ENCODE peak calls at places on chromosomes 4 and X, in four cellular contexts. U, A, H and Q are unnamed samples.

GRCh38 chrX:101078716-101079115 is at the start of gene TMEM35A:
- DNase-seq in U (no peak), A (peak; percentile 19), H (no peak), Q (no peak)

GRCh38 chr4:167475951-167476350 is 241.7 kb upstream of the SPOCK3 start:
- DNase-seq in U (no peak), A (no peak), H (no peak), Q (no peak)

GRCh38 chr4:117777721-117778120 is 256.6 kb upstream of the NDST3 start:
- DNase-seq in U (no peak), A (no peak), H (no peak), Q (no peak)

GRCh38 chrX:53373307-53373706 is 49.1 kb downstream of the SMC1A start:
- DNase-seq in U (no peak), A (no peak), H (no peak), Q (no peak)

GRCh38 chr4:157014621-157015591 is 43.3 kb upstream of the PDGFC start:
- DNase-seq in U (no peak), A (peak; percentile 14), H (no peak), Q (no peak)

GRCh38 chr4:173763374-173763773 is 233.3 kb upstream of the HAND2 start:
- DNase-seq in U (no peak), A (no peak), H (no peak), Q (no peak)

GRCh38 chr4:173319696-173320095 is 14.5 kb downstream of the HMGB2 start:
- DNase-seq in U (no peak), A (no peak), H (no peak), Q (no peak)

GRCh38 chr4:103786014-103786413 is 66.2 kb upstream of the TACR3 start:
- DNase-seq in U (peak; percentile 12), A (peak; percentile 46), H (peak; percentile 17), Q (peak; percentile 64)

GRCh38 chr4:111630705-111631104 is 514.5 kb upstream of the FAM241A start:
- DNase-seq in U (no peak), A (no peak), H (no peak), Q (peak; percentile 7)

GRCh38 chr4:99458911-99459447 is 23.8 kb upstream of the ADH7 start:
- DNase-seq in U (no peak), A (no peak), H (no peak), Q (no peak)

GRCh38 chr4:164753873-164754488 is at the start of gene SMIM31:
- DNase-seq in U (no peak), A (no peak), H (no peak), Q (no peak)

GRCh38 chr4:93337196-93337595 is 491.4 kb upstream of the ATOH1 start:
- DNase-seq in U (no peak), A (no peak), H (no peak), Q (no peak)

GRCh38 chrX:154002215-154002719 is 17.4 kb downstream of the IRAK1 start:
- DNase-seq in U (peak; percentile 42), A (no peak), H (no peak), Q (no peak)

GRCh38 chrX:17588303-17588702 is 149.0 kb upstream of the SCML1 start:
- DNase-seq in U (no peak), A (no peak), H (no peak), Q (no peak)

GRCh38 chr4:36183232-36183631 is 61.1 kb downstream of the ARAP2 start:
- DNase-seq in U (no peak), A (no peak), H (no peak), Q (no peak)

GRCh38 chrX:130828641-130829040 is 74.4 kb downstream of the ENOX2 start:
- DNase-seq in U (no peak), A (no peak), H (no peak), Q (no peak)

GRCh38 chr4:185469539-185470154 is 1.9 kb downstream of the CCDC110 start:
- DNase-seq in U (no peak), A (no peak), H (no peak), Q (no peak)

GRCh38 chr4:140330311-140330900 is 43.0 kb upstream of the SCOC start:
- DNase-seq in U (peak; percentile 23), A (no peak), H (no peak), Q (peak; percentile 18)

GRCh38 chr4:3675251-3676115 is 90.7 kb upstream of the ADRA2C start:
- DNase-seq in U (no peak), A (peak; percentile 50), H (no peak), Q (no peak)

GRCh38 chrX:758917-759316 is 128.3 kb downstream of the SHOX start:
- DNase-seq in U (no peak), A (no peak), H (no peak), Q (no peak)

GRCh38 chr4:128358231-128358902 is 70.8 kb upstream of the PGRMC2 start:
- DNase-seq in U (no peak), A (no peak), H (no peak), Q (no peak)

GRCh38 chr4:114905017-114905416 is 208.4 kb downstream of the NDST4 start:
- DNase-seq in U (no peak), A (no peak), H (no peak), Q (no peak)

GRCh38 chr4:25021206-25021605 is 9.5 kb downstream of the LGI2 start:
- DNase-seq in U (no peak), A (no peak), H (no peak), Q (peak; percentile 14)

GRCh38 chr4:168883513-168883912 is 126.5 kb downstream of the CBR4 start:
- DNase-seq in U (no peak), A (no peak), H (no peak), Q (no peak)

GRCh38 chr4:65668201-65669007 is 1.9 kb downstream of the EPHA5 start:
- DNase-seq in U (no peak), A (peak; percentile 15), H (no peak), Q (no peak)

GRCh38 chr4:65669981-65670330 is 333 bp downstream of the EPHA5 start:
- DNase-seq in U (no peak), A (no peak), H (no peak), Q (no peak)

GRCh38 chr4:65671402-65671801 is 1.1 kb upstream of the EPHA5 start:
- DNase-seq in U (no peak), A (no peak), H (no peak), Q (peak; percentile 6)

GRCh38 chr4:65669008-65669971 is 999 bp downstream of the EPHA5 start:
- DNase-seq in U (no peak), A (peak; percentile 53), H (no peak), Q (no peak)

GRCh38 chr4:65670331-65671031 is at the start of gene EPHA5:
- DNase-seq in U (no peak), A (peak; percentile 85), H (no peak), Q (peak; percentile 3)
- TF ChIP-seq NR2C2 in U (no peak), A (no peak), H (no peak), Q (no peak)

GRCh38 chr4:53192017-53192416 is 173.8 kb downstream of the SCFD2 start:
- DNase-seq in U (no peak), A (no peak), H (no peak), Q (no peak)
- TF ChIP-seq NR2C2 in U (no peak), A (no peak), H (no peak), Q (no peak)

GRCh38 chr4:1336079-1336478 is 10.9 kb upstream of the UVSSA start:
- DNase-seq in U (no peak), A (no peak), H (no peak), Q (peak; percentile 66)

GRCh38 chr4:1337951-1338751 is 8.9 kb upstream of the UVSSA start:
- DNase-seq in U (no peak), A (no peak), H (no peak), Q (no peak)

GRCh38 chr4:1339489-1339888 is 7.5 kb upstream of the UVSSA start:
- DNase-seq in U (no peak), A (no peak), H (no peak), Q (no peak)

GRCh38 chr4:1338752-1339414 is 8.1 kb upstream of the UVSSA start:
- DNase-seq in U (no peak), A (no peak), H (no peak), Q (no peak)

DNA sequence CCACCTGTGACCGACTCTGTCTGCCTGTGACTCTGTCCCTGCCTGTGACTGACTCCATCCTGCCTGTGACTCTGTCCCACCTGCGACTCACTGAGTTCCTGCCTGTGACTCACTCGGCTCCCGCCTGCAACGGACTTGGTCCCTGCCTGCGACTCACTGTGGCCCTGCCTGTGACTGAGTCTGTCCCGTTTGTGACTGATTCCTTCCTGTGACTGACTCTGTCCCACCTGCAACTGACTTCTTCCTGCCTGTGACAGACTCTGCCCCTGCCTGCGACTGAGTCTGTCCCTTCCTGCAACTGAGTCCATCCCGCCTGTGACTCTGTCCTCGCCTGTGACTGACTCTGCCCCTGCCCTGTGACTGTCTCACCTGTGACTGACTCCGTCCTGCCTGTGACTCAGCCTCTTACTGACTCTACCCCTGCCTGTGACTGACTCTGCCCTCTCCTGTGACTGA is 9.6 kb upstream of the UVSSA start:
- DNase-seq in U (no peak), A (no peak), H (no peak), Q (peak; percentile 29)
- TF ChIP-seq NR2C2 in U (no peak), A (no peak), H (no peak), Q (no peak)

GRCh38 chr4:1011022-1011694 is at the start of gene FGFRL1:
- DNase-seq in U (peak; percentile 88), A (peak; percentile 88), H (no peak), Q (peak; percentile 70)
- TF ChIP-seq NR2C2 in U (no peak), A (no peak), H (no peak), Q (no peak)

DNA sequence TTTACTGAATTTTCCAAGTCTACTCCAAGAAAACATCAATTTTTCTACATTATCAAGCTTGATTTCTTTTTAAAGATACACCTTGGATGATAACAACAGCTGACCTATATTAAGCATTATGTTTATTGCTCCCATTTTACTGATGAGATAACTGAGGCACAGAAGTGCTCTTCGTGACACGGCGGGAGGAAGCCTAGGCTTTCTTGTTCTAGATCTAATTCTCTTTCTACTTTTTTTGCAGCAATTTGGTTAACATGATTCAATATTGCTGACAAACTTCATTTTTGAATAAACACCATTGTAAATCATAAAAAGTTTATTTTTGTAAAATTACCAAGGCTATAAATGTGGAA is 33.8 kb downstream of the BBS12 start:
- DNase-seq in U (no peak), A (no peak), H (no peak), Q (no peak)
- TF ChIP-seq NR2C2 in U (no peak), A (no peak), H (no peak), Q (no peak)

GRCh38 chr4:77015390-77015789 is 60.4 kb downstream of the CCNI start:
- DNase-seq in U (no peak), A (no peak), H (no peak), Q (no peak)

GRCh38 chr4:77010841-77011354 is 61.3 kb downstream of the SEPTIN11 start:
- DNase-seq in U (no peak), A (no peak), H (no peak), Q (no peak)

GRCh38 chr4:77009511-77010120 is 60.1 kb downstream of the SEPTIN11 start:
- DNase-seq in U (no peak), A (no peak), H (no peak), Q (no peak)

GRCh38 chr4:77014256-77014655 is 61.5 kb downstream of the CCNI start:
- DNase-seq in U (no peak), A (no peak), H (no peak), Q (no peak)

DNA sequence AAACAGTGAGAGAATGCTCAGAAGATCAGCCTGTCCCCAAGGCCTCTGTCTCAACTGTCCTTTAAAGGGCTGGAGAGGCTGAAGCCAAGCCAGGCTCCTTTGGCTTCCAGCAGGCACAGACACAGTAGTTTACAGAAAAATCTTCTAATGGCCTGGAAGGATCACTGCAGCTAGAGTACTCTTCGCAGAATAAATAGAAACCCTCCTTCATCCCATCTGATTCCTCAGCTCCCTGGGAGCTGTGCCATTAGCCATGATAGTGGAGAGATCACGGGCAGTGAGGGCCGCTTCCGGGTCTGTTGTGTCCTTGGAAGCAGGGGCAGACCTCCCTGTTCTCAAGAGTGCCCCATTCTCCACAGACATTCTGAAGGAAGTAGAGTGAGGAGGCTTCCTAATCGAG is 63.1 kb downstream of the CCNI start:
- DNase-seq in U (no peak), A (no peak), H (no peak), Q (no peak)
- TF ChIP-seq NR2C2 in U (no peak), A (no peak), H (no peak), Q (no peak)